ENCODE peak calls at places on chromosomes 5 and 9, in nine cellular contexts. L is sigmoid colon, O is stomach, S is esophagus muscularis mucosa, M is Panc1, U is SK-N-MC, E is SK-N-SH, T is GM12878, N is upper lobe of left lung. D is an unnamed sample.

GRCh38 chr5:115343855-115344254 is 47.4 kb upstream of the CCDC112 start:
- DNase-seq in L (no peak), O (no peak), S (no peak), M (peak; percentile 54), U (no peak), E (no peak), T (no peak), N (no peak), D (no peak)

GRCh38 chr5:77306531-77306930 is 96.1 kb downstream of the PDE8B start:
- DNase-seq in L (no peak), O (no peak), S (no peak), M (no peak), U (no peak), E (no peak), T (no peak), N (no peak), D (no peak)

GRCh38 chr9:23799521-23799920 is 26.5 kb downstream of the ELAVL2 start:
- DNase-seq in L (no peak), O (no peak), S (no peak), M (no peak), U (no peak), E (no peak), T (no peak), N (no peak), D (no peak)

GRCh38 chr5:148989567-148989966 is 73.3 kb downstream of the SH3TC2 start:
- DNase-seq in L (no peak), O (no peak), S (no peak), M (no peak), U (no peak), E (no peak), T (no peak), N (no peak), D (no peak)

GRCh38 chr5:34552129-34552528 is 104.0 kb upstream of the RAI14 start:
- DNase-seq in L (peak; percentile 75), O (no peak), S (no peak), M (no peak), U (no peak), E (no peak), T (no peak), N (no peak), D (no peak)

GRCh38 chr5:137808503-137809135 is 54.5 kb upstream of the HNRNPA0 start:
- DNase-seq in L (no peak), O (no peak), S (no peak), M (no peak), U (no peak), E (no peak), T (no peak), N (no peak), D (no peak)

GRCh38 chr5:121108725-121109124 is 644.6 kb downstream of the PRR16 start:
- DNase-seq in L (no peak), O (no peak), S (no peak), M (no peak), U (no peak), E (no peak), T (no peak), N (peak; percentile 42), D (no peak)

GRCh38 chr9:89597711-89598707 is 6.8 kb upstream of the GADD45G start:
- DNase-seq in L (no peak), O (peak; percentile 64), S (no peak), M (no peak), U (no peak), E (peak; percentile 65), T (no peak), N (no peak), D (no peak)

GRCh38 chr5:120517607-120518252 is 53.6 kb downstream of the PRR16 start:
- DNase-seq in L (no peak), O (no peak), S (no peak), M (no peak), U (no peak), E (no peak), T (no peak), N (no peak), D (no peak)

GRCh38 chr5:177545487-177546261 is 8.7 kb downstream of the FAM193B start:
- DNase-seq in L (peak; percentile 91), O (peak; percentile 51), S (peak; percentile 93), M (no peak), U (no peak), E (no peak), T (no peak), N (no peak), D (peak; percentile 81)

GRCh38 chr5:122694884-122695283 is 80.0 kb upstream of the SNX2 start:
- DNase-seq in L (no peak), O (no peak), S (no peak), M (no peak), U (no peak), E (no peak), T (no peak), N (no peak), D (no peak)

GRCh38 chr5:89313804-89314588 is 431.0 kb upstream of the MEF2C start:
- DNase-seq in L (no peak), O (no peak), S (no peak), M (no peak), U (no peak), E (no peak), T (peak; percentile 99), N (no peak), D (no peak)

GRCh38 chr5:179550511-179551342 is at the start of gene RUFY1:
- DNase-seq in L (peak; percentile 89), O (peak; percentile 88), S (no peak), M (no peak), U (no peak), E (peak; percentile 96), T (peak; percentile 20), N (peak; percentile 99), D (peak; percentile 80)

GRCh38 chr5:172266071-172266675 is 17.4 kb downstream of the UBTD2 start:
- DNase-seq in L (no peak), O (no peak), S (no peak), M (no peak), U (no peak), E (no peak), T (no peak), N (no peak), D (no peak)

GRCh38 chr5:151772029-151772867 is 494 bp downstream of the G3BP1 start:
- DNase-seq in L (peak; percentile 74), O (peak; percentile 41), S (no peak), M (no peak), U (no peak), E (peak; percentile 81), T (no peak), N (peak; percentile 96), D (peak; percentile 29)

GRCh38 chr9:37531699-37532098 is 44.5 kb downstream of the FBXO10 start:
- DNase-seq in L (no peak), O (no peak), S (no peak), M (no peak), U (no peak), E (no peak), T (peak; percentile 79), N (no peak), D (no peak)

GRCh38 chr5:57082441-57083067 is 91.3 kb upstream of the GPBP1 start:
- DNase-seq in L (no peak), O (no peak), S (no peak), M (peak; percentile 5), U (no peak), E (peak; percentile 24), T (no peak), N (no peak), D (no peak)

GRCh38 chr5:8517461-8517860 is 648.5 kb downstream of the MTRR start:
- DNase-seq in L (no peak), O (no peak), S (no peak), M (no peak), U (no peak), E (no peak), T (no peak), N (no peak), D (peak; percentile 79)

GRCh38 chr9:16828335-16829281 is 41.9 kb downstream of the BNC2 start:
- DNase-seq in L (peak; percentile 78), O (no peak), S (no peak), M (no peak), U (no peak), E (peak; percentile 78), T (no peak), N (peak; percentile 68), D (no peak)

GRCh38 chr9:86079421-86080111 is 19.8 kb downstream of the GOLM1 start:
- DNase-seq in L (no peak), O (peak; percentile 53), S (no peak), M (no peak), U (no peak), E (no peak), T (no peak), N (peak; percentile 31), D (no peak)

DNA sequence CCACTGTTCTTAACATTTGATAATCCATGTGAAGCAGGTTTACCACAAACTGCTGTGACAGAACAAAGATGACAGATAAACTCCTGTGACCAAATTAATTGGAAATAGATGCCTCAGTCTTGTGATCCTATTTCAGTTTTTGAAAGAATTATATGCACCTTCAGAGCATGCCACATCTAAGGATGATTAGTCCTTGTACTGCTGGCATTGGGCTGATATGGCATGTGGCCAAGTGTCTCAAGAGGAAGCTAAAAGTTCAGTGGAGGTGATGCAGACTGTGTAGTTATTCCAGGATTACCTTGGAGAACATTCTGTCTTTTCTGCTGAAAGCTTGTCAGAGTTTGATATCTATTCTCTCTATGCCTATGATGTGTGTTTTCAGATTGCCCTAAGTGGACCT is 314.4 kb upstream of the EFNA5 start:
- DNase-seq in L (no peak), O (peak; percentile 57), S (no peak), M (no peak), U (no peak), E (no peak), T (no peak), N (no peak), D (no peak)
- TF ChIP-seq POLR2AphosphoS5 in L (no peak), O (no peak), S (no peak), M (no peak), U (no peak), E (no peak), T (no peak), N (no peak), D (no peak)

DNA sequence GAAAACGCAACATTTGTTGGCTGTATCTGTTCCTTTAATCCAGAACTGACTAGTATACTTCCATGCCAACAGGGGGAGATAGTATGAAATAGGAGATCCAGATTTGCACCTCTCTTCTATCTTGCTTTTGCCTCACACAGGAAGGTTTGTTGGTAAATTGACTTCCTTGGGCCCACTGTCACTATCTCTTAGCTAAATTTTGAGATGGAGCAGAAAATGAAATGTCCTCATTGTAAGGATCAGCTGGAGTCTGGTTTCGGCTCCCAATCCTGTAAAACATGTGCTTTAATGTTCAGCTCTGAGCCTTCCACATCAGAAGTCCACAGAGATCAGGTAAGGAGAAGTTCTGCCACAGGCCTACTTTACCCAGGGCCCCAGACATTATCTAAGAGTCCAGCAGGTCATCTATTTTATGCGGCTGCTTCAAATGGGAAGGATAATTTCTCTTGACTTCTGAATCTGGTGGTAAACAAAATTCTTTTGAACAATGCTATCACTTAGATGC is 176.8 kb downstream of the FER start:
- DNase-seq in L (no peak), O (no peak), S (no peak), M (no peak), U (no peak), E (no peak), T (no peak), N (no peak), D (no peak)
- TF ChIP-seq POLR2AphosphoS5 in L (no peak), O (no peak), S (no peak), M (no peak), U (no peak), E (no peak), T (no peak), N (no peak), D (no peak)

GRCh38 chr9:68507098-68507795 is 33.4 kb downstream of the TMEM252 start:
- DNase-seq in L (no peak), O (no peak), S (no peak), M (no peak), U (no peak), E (peak; percentile 17), T (no peak), N (no peak), D (no peak)
- TF ChIP-seq POLR2AphosphoS5 in L (no peak), O (peak; percentile 43), S (peak; percentile 55), M (no peak), U (no peak), E (no peak), T (no peak), N (no peak), D (no peak)

GRCh38 chr5:139637438-139638089 is 10.6 kb upstream of the CXXC5 start:
- DNase-seq in L (peak; percentile 95), O (peak; percentile 83), S (peak; percentile 96), M (no peak), U (no peak), E (peak; percentile 96), T (no peak), N (peak; percentile 97), D (peak; percentile 59)
- TF ChIP-seq POLR2AphosphoS5 in L (no peak), O (peak; percentile 69), S (peak; percentile 80), M (no peak), U (peak; percentile 20), E (peak; percentile 8), T (no peak), N (peak; percentile 75), D (no peak)

D was measured in HL-60.